ENCODE peak calls at places on chromosomes 3 and 15, in nine cellular contexts. B is right cardiac atrium, V is germinal center, I is ELR, E is tibial nerve, Z is WERI-Rb-1, W is GM12892, P is T-helper 9 cell, K is activated T-cell treated with anti-CD3 and anti-CD28 coated beads for 1 hour. D is an unnamed sample.
A peak's percentile ranks its signal among the peaks of the same experiment; 100 is the strongest.

GRCh38 chr15:33547876-33548275 is 237.1 kb downstream of the RYR3 start:
- DNase-seq in P (no peak), E (no peak), I (peak; percentile 31), B (peak; percentile 42), V (no peak), W (no peak), K (no peak), Z (no peak), D (peak; percentile 27)

GRCh38 chr3:52528596-52529375 is 4.9 kb downstream of the NT5DC2 start:
- DNase-seq in W (no peak), Z (peak; percentile 11), P (no peak), E (peak; percentile 12), I (no peak), K (no peak), V (no peak), B (peak; percentile 59), D (no peak)

GRCh38 chr15:101718896-101719295 is 5.4 kb downstream of the TARS3 start:
- DNase-seq in W (no peak), K (no peak), B (no peak), I (no peak), V (no peak), P (no peak), E (no peak), Z (no peak), D (no peak)

GRCh38 chr15:75891895-75892294 is 11.8 kb upstream of the FBXO22 start:
- DNase-seq in B (no peak), V (no peak), P (no peak), K (no peak), I (peak; percentile 89), W (no peak), Z (no peak), E (no peak), D (peak; percentile 84)

GRCh38 chr3:172100482-172100881 is 61.1 kb downstream of the FNDC3B start:
- DNase-seq in I (no peak), V (no peak), K (no peak), E (no peak), B (no peak), P (no peak), Z (no peak), W (no peak), D (no peak)

GRCh38 chr3:107969994-107970896 is 120.6 kb downstream of the CD47 start:
- DNase-seq in V (no peak), Z (no peak), E (no peak), B (no peak), W (no peak), P (no peak), I (no peak), K (no peak), D (no peak)

GRCh38 chr3:65020780-65021179 is 333.0 kb upstream of the ADAMTS9 start:
- DNase-seq in I (no peak), Z (no peak), K (no peak), B (no peak), P (no peak), E (no peak), V (no peak), W (no peak), D (no peak)

GRCh38 chr15:73110246-73110645 is 58.0 kb downstream of the NEO1 start:
- DNase-seq in Z (no peak), W (no peak), V (no peak), P (no peak), E (no peak), K (no peak), B (no peak), I (no peak), D (no peak)

GRCh38 chr15:62783303-62783957 is 259.1 kb upstream of the TPM1 start:
- DNase-seq in V (no peak), B (no peak), P (no peak), W (no peak), Z (no peak), K (no peak), E (no peak), I (peak; percentile 89), D (peak; percentile 85)

GRCh38 chr3:37814547-37814946 is 47.1 kb upstream of the CTDSPL start:
- DNase-seq in Z (no peak), P (no peak), W (no peak), I (peak; percentile 49), B (no peak), E (no peak), V (no peak), K (no peak), D (no peak)

GRCh38 chr3:70249509-70250160 is 62.8 kb downstream of the MDFIC2 start:
- DNase-seq in I (peak; percentile 13), V (no peak), Z (no peak), P (no peak), W (no peak), E (no peak), B (no peak), K (no peak), D (no peak)

GRCh38 chr3:14451844-14452533 is 49.6 kb downstream of the SLC6A6 start:
- DNase-seq in I (peak; percentile 92), E (peak; percentile 70), P (no peak), K (no peak), V (no peak), B (peak; percentile 76), Z (no peak), W (no peak), D (peak; percentile 96)

GRCh38 chr3:152026033-152026556 is 152.7 kb downstream of the SUCNR1 start:
- DNase-seq in I (peak; percentile 93), E (no peak), B (no peak), V (no peak), Z (no peak), P (no peak), W (no peak), K (no peak), D (peak; percentile 91)

GRCh38 chr3:30370681-30371271 is 235.6 kb upstream of the TGFBR2 start:
- DNase-seq in V (no peak), E (no peak), K (no peak), I (no peak), B (no peak), W (no peak), Z (no peak), P (no peak), D (peak; percentile 39)

GRCh38 chr3:169628567-169628966 is 34.9 kb downstream of the MECOM start:
- DNase-seq in W (no peak), I (no peak), E (no peak), V (no peak), Z (no peak), P (no peak), K (no peak), B (no peak), D (no peak)

GRCh38 chr3:105195260-105195659 is 171.4 kb upstream of the ALCAM start:
- DNase-seq in Z (no peak), P (no peak), I (peak; percentile 36), K (no peak), E (no peak), V (no peak), W (no peak), B (no peak), D (peak; percentile 39)

GRCh38 chr3:40713795-40714194 is 189.0 kb downstream of the ZNF621 start:
- DNase-seq in W (no peak), P (no peak), K (no peak), B (no peak), I (no peak), V (no peak), Z (no peak), E (no peak), D (no peak)

GRCh38 chr3:100525753-100526612 is 33.6 kb downstream of the TMEM45A start:
- DNase-seq in W (no peak), E (peak; percentile 16), Z (no peak), B (peak; percentile 18), V (no peak), P (no peak), K (no peak), I (peak; percentile 93), D (peak; percentile 97)

GRCh38 chr3:42503957-42504333 is 1.5 kb downstream of the VIPR1 start:
- DNase-seq in V (no peak), E (no peak), K (no peak), Z (peak; percentile 3), B (no peak), W (no peak), P (no peak), I (no peak), D (no peak)

GRCh38 chr3:55541016-55541415 is 53.9 kb upstream of the WNT5A start:
- DNase-seq in K (no peak), W (no peak), P (no peak), I (no peak), V (no peak), B (no peak), Z (no peak), E (no peak), D (no peak)

GRCh38 chr3:127729556-127730056 is 56.9 kb downstream of the ABTB1 start:
- DNase-seq in Z (no peak), P (no peak), B (peak; percentile 50), E (no peak), V (peak; percentile 11), I (no peak), K (no peak), W (no peak), D (no peak)

GRCh38 chr15:44735482-44736260 is 657 bp upstream of the TRIM69 start:
- DNase-seq in I (no peak), W (no peak), Z (no peak), V (no peak), P (no peak), K (no peak), E (peak; percentile 35), B (peak; percentile 67), D (no peak)